ENCODE peak calls at places on chromosome 2, in seven cellular contexts. One of them, this sample, is unnamed.

GRCh38 chr2:228700638-228701037 is 519.2 kb upstream of the SPHKAP start:
- DNase-seq in left lung: no peak
- DNase-seq in RWPE2: no peak
- DNase-seq in upper lobe of right lung: no peak
- DNase-seq in tibial artery: no peak
- DNase-seq in NB4: no peak
- DNase-seq in stomach: no peak
- DNase-seq in this sample: peak; percentile 87

GRCh38 chr2:72138921-72139381 is 8.7 kb downstream of the CYP26B1 start:
- DNase-seq in stomach: no peak
- DNase-seq in RWPE2: no peak
- DNase-seq in upper lobe of right lung: no peak
- DNase-seq in left lung: peak; percentile 78
- DNase-seq in tibial artery: peak; percentile 69
- DNase-seq in NB4: no peak
- DNase-seq in this sample: no peak

GRCh38 chr2:3886036-3886435 is 182.7 kb downstream of the DCDC2C start:
- DNase-seq in NB4: no peak
- DNase-seq in left lung: no peak
- DNase-seq in stomach: no peak
- DNase-seq in RWPE2: no peak
- DNase-seq in tibial artery: no peak
- DNase-seq in upper lobe of right lung: no peak
- DNase-seq in this sample: no peak

GRCh38 chr2:241271641-241272297 is 43.7 kb downstream of the HDLBP start:
- DNase-seq in left lung: peak; percentile 96
- DNase-seq in upper lobe of right lung: peak; percentile 93
- DNase-seq in NB4: peak; percentile 79
- DNase-seq in tibial artery: peak; percentile 94
- DNase-seq in RWPE2: no peak
- DNase-seq in stomach: peak; percentile 88
- DNase-seq in this sample: peak; percentile 81

GRCh38 chr2:26730950-26731349 is 33.1 kb upstream of the SLC35F6 start:
- DNase-seq in stomach: no peak
- DNase-seq in RWPE2: no peak
- DNase-seq in left lung: no peak
- DNase-seq in NB4: no peak
- DNase-seq in tibial artery: no peak
- DNase-seq in upper lobe of right lung: no peak
- DNase-seq in this sample: no peak

GRCh38 chr2:151338115-151338514 is 19.3 kb upstream of the TNFAIP6 start:
- DNase-seq in upper lobe of right lung: no peak
- DNase-seq in NB4: peak; percentile 15
- DNase-seq in tibial artery: no peak
- DNase-seq in stomach: no peak
- DNase-seq in RWPE2: no peak
- DNase-seq in left lung: no peak
- DNase-seq in this sample: peak; percentile 9

GRCh38 chr2:86793752-86794151 is 3.0 kb upstream of the CD8A start:
- DNase-seq in upper lobe of right lung: no peak
- DNase-seq in left lung: no peak
- DNase-seq in stomach: no peak
- DNase-seq in RWPE2: no peak
- DNase-seq in NB4: no peak
- DNase-seq in tibial artery: no peak
- DNase-seq in this sample: no peak

GRCh38 chr2:2296400-2296799 is 34.7 kb downstream of the MYT1L start:
- DNase-seq in upper lobe of right lung: no peak
- DNase-seq in NB4: no peak
- DNase-seq in RWPE2: no peak
- DNase-seq in tibial artery: no peak
- DNase-seq in left lung: no peak
- DNase-seq in stomach: no peak
- DNase-seq in this sample: no peak

GRCh38 chr2:15205562-15205961 is 355.6 kb downstream of the NBAS start:
- DNase-seq in left lung: no peak
- DNase-seq in RWPE2: no peak
- DNase-seq in NB4: peak; percentile 57
- DNase-seq in upper lobe of right lung: no peak
- DNase-seq in tibial artery: no peak
- DNase-seq in stomach: no peak
- DNase-seq in this sample: no peak

GRCh38 chr2:172084484-172084733 is 898 bp upstream of the DLX1 start:
- DNase-seq in RWPE2: no peak
- DNase-seq in upper lobe of right lung: no peak
- DNase-seq in NB4: no peak
- DNase-seq in left lung: peak; percentile 76
- DNase-seq in tibial artery: no peak
- DNase-seq in stomach: no peak
- DNase-seq in this sample: no peak
- H3K4me3 ChIP-seq in RWPE2: peak overlapping the region; percentile 55
- H3K4me3 ChIP-seq in upper lobe of right lung: peak overlapping the region; percentile 49
- H3K4me3 ChIP-seq in NB4: peak overlapping the region; percentile 53
- H3K4me3 ChIP-seq in left lung: no peak overlapping the region
- H3K4me3 ChIP-seq in tibial artery: peak overlapping the region; percentile 57
- H3K4me3 ChIP-seq in stomach: peak overlapping the region; percentile 61
- H3K4me3 ChIP-seq in this sample: peak overlapping the region; percentile 41

GRCh38 chr2:156115338-156115737 is 217.2 kb downstream of the NR4A2 start:
- DNase-seq in NB4: no peak
- DNase-seq in left lung: no peak
- DNase-seq in upper lobe of right lung: no peak
- DNase-seq in tibial artery: no peak
- DNase-seq in RWPE2: no peak
- DNase-seq in stomach: no peak
- DNase-seq in this sample: peak; percentile 67

GRCh38 chr2:156116113-156116512 is 216.4 kb downstream of the NR4A2 start:
- DNase-seq in upper lobe of right lung: no peak
- DNase-seq in tibial artery: no peak
- DNase-seq in stomach: no peak
- DNase-seq in left lung: no peak
- DNase-seq in NB4: no peak
- DNase-seq in RWPE2: no peak
- DNase-seq in this sample: peak; percentile 3

GRCh38 chr2:156112323-156112722 is 220.2 kb downstream of the NR4A2 start:
- DNase-seq in stomach: no peak
- DNase-seq in left lung: no peak
- DNase-seq in tibial artery: no peak
- DNase-seq in NB4: no peak
- DNase-seq in upper lobe of right lung: no peak
- DNase-seq in RWPE2: no peak
- DNase-seq in this sample: no peak

GRCh38 chr2:156110890-156111289 is 221.6 kb downstream of the NR4A2 start:
- DNase-seq in NB4: peak; percentile 55
- DNase-seq in left lung: no peak
- DNase-seq in upper lobe of right lung: no peak
- DNase-seq in tibial artery: no peak
- DNase-seq in RWPE2: no peak
- DNase-seq in stomach: peak; percentile 34
- DNase-seq in this sample: no peak
- TF ChIP-seq CTCF in NB4: peak; percentile 21
- TF ChIP-seq CTCF in left lung: no peak
- TF ChIP-seq CTCF in upper lobe of right lung: peak; percentile 12
- TF ChIP-seq CTCF in tibial artery: no peak
- TF ChIP-seq CTCF in RWPE2: no peak
- TF ChIP-seq CTCF in stomach: no peak
- TF ChIP-seq CTCF in this sample: no peak

DNA sequence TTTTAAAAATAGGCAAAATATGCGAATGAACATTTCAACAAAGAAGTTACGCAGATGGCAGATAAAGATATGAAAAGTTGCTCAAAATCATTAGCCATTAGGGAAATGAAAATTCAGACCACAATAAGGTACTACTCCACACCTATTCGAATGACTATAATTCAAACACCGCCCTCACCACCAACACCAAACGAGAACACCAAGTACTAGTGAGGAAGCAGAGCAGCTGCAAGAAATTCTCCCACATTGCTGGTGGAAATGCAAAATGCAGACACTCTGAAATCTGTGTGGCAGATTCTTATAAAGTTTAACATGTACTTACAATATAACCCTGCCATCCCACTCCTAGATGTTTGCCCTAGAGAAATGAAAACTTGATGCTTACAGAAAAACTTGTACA is 17.3 kb upstream of the PRKCE start:
- DNase-seq in upper lobe of right lung: no peak
- DNase-seq in left lung: no peak
- DNase-seq in stomach: no peak
- DNase-seq in tibial artery: no peak
- DNase-seq in RWPE2: no peak
- DNase-seq in NB4: no peak
- DNase-seq in this sample: no peak
- H3K4me3 ChIP-seq in upper lobe of right lung: no peak overlapping the region
- H3K4me3 ChIP-seq in left lung: no peak overlapping the region
- H3K4me3 ChIP-seq in stomach: no peak overlapping the region
- H3K4me3 ChIP-seq in tibial artery: no peak overlapping the region
- H3K4me3 ChIP-seq in RWPE2: no peak overlapping the region
- H3K4me3 ChIP-seq in NB4: no peak overlapping the region
- H3K4me3 ChIP-seq in this sample: no peak overlapping the region

DNA sequence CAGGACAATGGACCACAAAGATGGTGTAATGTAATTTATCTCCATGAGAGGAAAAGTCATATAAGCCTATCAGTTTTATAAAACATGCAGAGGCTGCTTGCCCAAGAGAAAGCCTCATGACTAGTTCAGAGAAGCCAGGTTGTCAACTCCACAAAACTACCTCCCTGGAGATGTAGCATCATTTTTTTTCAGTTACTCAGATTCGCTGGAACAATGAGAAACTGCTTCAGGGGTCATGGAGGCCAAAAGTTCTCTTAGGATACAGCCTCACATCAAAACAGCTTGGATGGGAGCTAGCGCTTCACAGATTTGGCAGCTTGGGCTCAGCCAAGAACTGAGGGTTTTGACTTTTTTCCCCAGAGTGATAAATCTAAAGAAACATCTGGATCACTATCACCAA is 263.5 kb downstream of the INSIG2 start:
- DNase-seq in tibial artery: no peak
- DNase-seq in left lung: no peak
- DNase-seq in RWPE2: no peak
- DNase-seq in NB4: no peak
- DNase-seq in upper lobe of right lung: no peak
- DNase-seq in stomach: no peak
- DNase-seq in this sample: no peak
- TF ChIP-seq CTCF in tibial artery: no peak
- TF ChIP-seq CTCF in left lung: no peak
- TF ChIP-seq CTCF in RWPE2: no peak
- TF ChIP-seq CTCF in NB4: no peak
- TF ChIP-seq CTCF in upper lobe of right lung: no peak
- TF ChIP-seq CTCF in stomach: no peak
- TF ChIP-seq CTCF in this sample: no peak

GRCh38 chr2:78486565-78486964 is 538.9 kb upstream of the REG3G start:
- DNase-seq in tibial artery: no peak
- DNase-seq in upper lobe of right lung: no peak
- DNase-seq in stomach: no peak
- DNase-seq in left lung: no peak
- DNase-seq in NB4: no peak
- DNase-seq in RWPE2: no peak
- DNase-seq in this sample: no peak
- H3K4me3 ChIP-seq in tibial artery: no peak overlapping the region
- H3K4me3 ChIP-seq in upper lobe of right lung: no peak overlapping the region
- H3K4me3 ChIP-seq in stomach: no peak overlapping the region
- H3K4me3 ChIP-seq in left lung: no peak overlapping the region
- H3K4me3 ChIP-seq in NB4: no peak overlapping the region
- H3K4me3 ChIP-seq in RWPE2: no peak overlapping the region
- H3K4me3 ChIP-seq in this sample: no peak overlapping the region

GRCh38 chr2:216328347-216328746 is 43.9 kb downstream of the MARCHF4 start:
- DNase-seq in RWPE2: no peak
- DNase-seq in left lung: no peak
- DNase-seq in tibial artery: no peak
- DNase-seq in NB4: no peak
- DNase-seq in upper lobe of right lung: no peak
- DNase-seq in stomach: no peak
- DNase-seq in this sample: peak; percentile 25
- TF ChIP-seq CTCF in RWPE2: peak; percentile 48
- TF ChIP-seq CTCF in left lung: no peak
- TF ChIP-seq CTCF in tibial artery: no peak
- TF ChIP-seq CTCF in NB4: peak; percentile 26
- TF ChIP-seq CTCF in upper lobe of right lung: peak; percentile 14
- TF ChIP-seq CTCF in stomach: no peak
- TF ChIP-seq CTCF in this sample: peak; percentile 45

GRCh38 chr2:232696609-232697058 is 497 bp upstream of the GIGYF2 start:
- DNase-seq in left lung: no peak
- DNase-seq in stomach: no peak
- DNase-seq in tibial artery: no peak
- DNase-seq in RWPE2: no peak
- DNase-seq in NB4: no peak
- DNase-seq in upper lobe of right lung: no peak
- DNase-seq in this sample: no peak
- H3K4me3 ChIP-seq in left lung: peak overlapping the region; percentile 97
- H3K4me3 ChIP-seq in stomach: peak overlapping the region; percentile 96
- H3K4me3 ChIP-seq in tibial artery: peak overlapping the region; percentile 99
- H3K4me3 ChIP-seq in RWPE2: peak overlapping the region; percentile 95
- H3K4me3 ChIP-seq in NB4: peak overlapping the region; percentile 58
- H3K4me3 ChIP-seq in upper lobe of right lung: peak overlapping the region; percentile 99
- H3K4me3 ChIP-seq in this sample: peak overlapping the region; percentile 97

DNA sequence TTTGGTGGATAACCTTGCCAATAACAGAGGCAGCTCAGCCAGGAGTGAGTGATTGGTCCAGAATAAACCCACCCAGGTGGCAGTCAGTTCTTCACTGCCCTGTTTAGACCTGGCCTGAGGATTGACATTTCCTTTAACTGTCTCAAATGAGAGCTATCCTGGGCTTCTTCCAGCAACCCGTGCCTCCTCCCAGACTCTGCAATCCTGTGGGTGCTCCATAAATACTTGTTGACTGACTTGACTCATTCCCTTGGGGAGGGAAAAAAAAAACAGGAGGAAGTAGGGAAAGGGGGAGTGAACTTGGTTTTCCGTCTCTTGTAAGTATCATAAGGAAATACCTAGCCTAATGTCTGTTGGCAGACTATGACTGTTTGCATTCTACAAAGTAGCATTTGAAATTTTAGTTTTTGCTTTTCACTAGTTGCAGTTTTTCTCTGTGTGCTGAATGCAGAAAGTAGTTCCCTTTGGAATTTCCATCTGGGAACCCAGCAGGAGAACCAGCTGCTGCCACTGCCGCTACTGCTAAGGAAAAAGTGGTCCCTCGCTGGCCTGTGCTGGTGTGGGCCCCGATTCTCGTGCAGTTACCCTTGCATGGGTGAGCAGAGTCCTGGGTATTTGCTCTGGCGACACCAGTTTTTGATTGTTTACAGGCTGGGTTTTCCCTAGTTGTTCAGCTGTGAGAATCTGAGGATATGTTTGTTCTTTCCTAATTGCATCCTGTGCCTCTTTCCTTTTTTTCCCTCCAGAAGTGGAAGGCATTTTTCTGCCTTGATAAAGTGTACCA is 78.9 kb downstream of the TGOLN2 start:
- DNase-seq in RWPE2: peak; percentile 76
- DNase-seq in NB4: no peak
- DNase-seq in upper lobe of right lung: no peak
- DNase-seq in left lung: no peak
- DNase-seq in tibial artery: peak; percentile 80
- DNase-seq in stomach: no peak
- DNase-seq in this sample: peak; percentile 82
- TF ChIP-seq CTCF in RWPE2: no peak
- TF ChIP-seq CTCF in NB4: no peak
- TF ChIP-seq CTCF in upper lobe of right lung: no peak
- TF ChIP-seq CTCF in left lung: no peak
- TF ChIP-seq CTCF in tibial artery: no peak
- TF ChIP-seq CTCF in stomach: no peak
- TF ChIP-seq CTCF in this sample: no peak